ENCODE peak calls at places on chromosomes 12 and 14, in eight cellular contexts. N, L, C, J, B, X, D and T are unnamed samples.

GRCh38 chr12:84842406-84843013 is 70.1 kb downstream of the SLC6A15 start:
- DNase-seq in N (no peak), L (no peak), C (no peak), J (no peak), B (peak), X (no peak), D (no peak), T (no peak)

GRCh38 chr12:64099430-64099829 is 122.7 kb downstream of the KICS2 start:
- DNase-seq in N (peak), L (no peak), C (no peak), J (no peak), B (peak), X (no peak), D (peak), T (no peak)

GRCh38 chr14:75223664-75224154 is 47.3 kb upstream of the TMED10 start:
- DNase-seq in N (no peak), L (peak), C (no peak), J (no peak), B (no peak), X (peak), D (no peak), T (no peak)

GRCh38 chr12:20505056-20505455 is 136.7 kb downstream of the PDE3A start:
- DNase-seq in N (no peak), L (no peak), C (no peak), J (no peak), B (no peak), X (no peak), D (no peak), T (no peak)

GRCh38 chr14:105582639-105583038 is 56.3 kb downstream of the TMEM121 start:
- DNase-seq in N (no peak), L (no peak), C (no peak), J (no peak), B (no peak), X (no peak), D (no peak), T (peak)

GRCh38 chr12:76706761-76707160 is 57.2 kb upstream of the ZDHHC17 start:
- DNase-seq in N (no peak), L (no peak), C (no peak), J (no peak), B (no peak), X (no peak), D (no peak), T (no peak)

GRCh38 chr14:74616507-74616906 is 4.5 kb upstream of the LTBP2 start:
- DNase-seq in N (peak), L (no peak), C (no peak), J (no peak), B (no peak), X (no peak), D (no peak), T (no peak)

GRCh38 chr12:114625294-114625851 is 58.6 kb downstream of the TBX3 start:
- DNase-seq in N (peak), L (peak), C (peak), J (no peak), B (peak), X (no peak), D (no peak), T (peak)

GRCh38 chr12:91741932-91742331 is 403.7 kb downstream of the BTG1 start:
- DNase-seq in N (no peak), L (no peak), C (no peak), J (no peak), B (no peak), X (no peak), D (no peak), T (no peak)

GRCh38 chr14:64725360-64725815 is 21.2 kb downstream of the PLEKHG3 start:
- DNase-seq in N (no peak), L (no peak), C (no peak), J (peak), B (no peak), X (no peak), D (no peak), T (peak)

GRCh38 chr12:152440-152839 is 61.5 kb downstream of the SLC6A12 start:
- DNase-seq in N (no peak), L (no peak), C (no peak), J (no peak), B (no peak), X (no peak), D (no peak), T (no peak)

GRCh38 chr12:52832960-52833905 is 878 bp downstream of the KRT79 start:
- DNase-seq in N (no peak), L (no peak), C (no peak), J (no peak), B (no peak), X (no peak), D (no peak), T (peak)

GRCh38 chr12:122983789-122984515 is 3.5 kb downstream of the ARL6IP4 start:
- DNase-seq in N (no peak), L (no peak), C (peak), J (no peak), B (no peak), X (no peak), D (no peak), T (no peak)